ENCODE peak calls at places on chromosomes 12 and 14, in eight cellular contexts. U is progenitor cell of endocrine pancreas, I is lower leg skin, V is AG09319, S is brain microvascular endothelial cell, K is fibroblast of pulmonary artery, O is neural crest cell, R is Caco-2. H is an unnamed sample.

GRCh38 chr12:52119398-52120254 is 40.1 kb downstream of the SMIM41 start:
- DNase-seq in R (peak; percentile 94), K (peak; percentile 16), U (peak; percentile 63), S (no peak), I (no peak), O (peak; percentile 37), V (no peak), H (peak; percentile 55)

GRCh38 chr12:121872546-121873223 is 14.0 kb upstream of the HPD start:
- DNase-seq in O (no peak), I (no peak), R (no peak), U (no peak), V (peak; percentile 91), S (peak; percentile 84), K (peak; percentile 94), H (no peak)

GRCh38 chr14:55116246-55117030 is 12.6 kb upstream of the LGALS3 start:
- DNase-seq in K (no peak), R (no peak), O (no peak), V (no peak), I (no peak), U (no peak), S (no peak), H (no peak)

GRCh38 chr12:5432011-5432400 is at the start of gene NTF3:
- DNase-seq in O (peak; percentile 26), K (peak; percentile 29), U (peak; percentile 34), R (no peak), V (no peak), I (no peak), S (no peak), H (peak; percentile 53)

GRCh38 chr12:120787889-120788288 is 62.3 kb downstream of the ACADS start:
- DNase-seq in S (no peak), I (no peak), O (no peak), K (no peak), V (no peak), R (no peak), U (no peak), H (no peak)

GRCh38 chr14:61653507-61653906 is 41.8 kb upstream of the HIF1A start:
- DNase-seq in O (no peak), I (peak; percentile 32), U (no peak), V (no peak), S (peak; percentile 61), R (no peak), K (peak; percentile 88), H (no peak)

GRCh38 chr12:57549909-57550627 is at the start of gene KIF5A:
- DNase-seq in O (peak; percentile 57), R (no peak), S (no peak), K (no peak), V (no peak), U (peak; percentile 34), I (no peak), H (peak; percentile 90)

GRCh38 chr12:114166360-114166759 is 200.2 kb upstream of the RBM19 start:
- DNase-seq in K (peak; percentile 68), R (no peak), V (no peak), I (no peak), U (peak; percentile 23), S (no peak), O (peak; percentile 33), H (peak; percentile 61)

GRCh38 chr14:93905623-93906022 is 21.5 kb upstream of the FAM181A start:
- DNase-seq in I (no peak), K (no peak), V (no peak), U (no peak), R (no peak), S (no peak), O (no peak), H (no peak)

GRCh38 chr12:10722905-10723866 is at the start of gene YBX3:
- DNase-seq in R (peak; percentile 91), K (peak; percentile 90), O (peak; percentile 65), S (peak; percentile 74), V (peak; percentile 62), U (peak; percentile 83), I (peak; percentile 89), H (peak; percentile 66)

GRCh38 chr14:76050797-76051392 is 65.3 kb downstream of the IFT43 start:
- DNase-seq in S (peak; percentile 67), U (peak; percentile 57), I (peak; percentile 52), V (peak; percentile 25), K (peak; percentile 77), O (peak; percentile 80), R (peak; percentile 41), H (peak; percentile 52)

GRCh38 chr12:64585085-64585484 is 25.2 kb upstream of the RASSF3 start:
- DNase-seq in S (no peak), U (no peak), I (no peak), O (no peak), K (no peak), V (no peak), R (no peak), H (no peak)

GRCh38 chr14:100470523-100470897 is 116.7 kb downstream of the BEGAIN start:
- DNase-seq in U (no peak), S (no peak), R (no peak), V (no peak), K (no peak), O (no peak), I (no peak), H (no peak)

GRCh38 chr14:23538785-23539184 is 12.8 kb downstream of the ZFHX2 start:
- DNase-seq in R (no peak), O (no peak), U (no peak), S (no peak), V (no peak), K (peak; percentile 18), I (no peak), H (peak; percentile 63)

GRCh38 chr12:106281056-106281782 is 21.3 kb upstream of the TCP11L2 start:
- DNase-seq in K (no peak), S (no peak), I (peak; percentile 2), V (no peak), U (no peak), R (no peak), O (no peak), H (no peak)

GRCh38 chr12:120445911-120446909 is at the start of the genes GATC and TRIAP1:
- DNase-seq in S (peak; percentile 68), O (peak; percentile 77), V (no peak), I (peak; percentile 75), R (peak; percentile 87), K (peak; percentile 75), U (peak; percentile 69), H (peak; percentile 92)

GRCh38 chr12:67515679-67516363 is 132.7 kb upstream of the DYRK2 start:
- DNase-seq in V (no peak), R (no peak), K (no peak), U (no peak), S (no peak), I (no peak), O (no peak), H (no peak)

GRCh38 chr12:109759595-109759994 is 46.0 kb downstream of the FAM222A start:
- DNase-seq in R (peak; percentile 0), K (no peak), O (no peak), V (no peak), S (no peak), U (peak; percentile 5), I (no peak), H (no peak)

GRCh38 chr14:67583711-67584644 is 16.1 kb downstream of the PIGH start:
- DNase-seq in R (peak; percentile 62), V (no peak), I (no peak), K (peak; percentile 67), O (peak; percentile 45), U (peak; percentile 32), S (peak; percentile 43), H (peak; percentile 47)

GRCh38 chr12:50129297-50129696 is 17.3 kb downstream of the COX14 start:
- DNase-seq in K (no peak), O (no peak), R (no peak), I (no peak), V (no peak), U (no peak), S (no peak), H (no peak)

GRCh38 chr12:50127546-50127945 is 15.5 kb downstream of the COX14 start:
- DNase-seq in V (no peak), U (no peak), O (no peak), K (no peak), I (no peak), R (no peak), S (no peak), H (no peak)

DNA sequence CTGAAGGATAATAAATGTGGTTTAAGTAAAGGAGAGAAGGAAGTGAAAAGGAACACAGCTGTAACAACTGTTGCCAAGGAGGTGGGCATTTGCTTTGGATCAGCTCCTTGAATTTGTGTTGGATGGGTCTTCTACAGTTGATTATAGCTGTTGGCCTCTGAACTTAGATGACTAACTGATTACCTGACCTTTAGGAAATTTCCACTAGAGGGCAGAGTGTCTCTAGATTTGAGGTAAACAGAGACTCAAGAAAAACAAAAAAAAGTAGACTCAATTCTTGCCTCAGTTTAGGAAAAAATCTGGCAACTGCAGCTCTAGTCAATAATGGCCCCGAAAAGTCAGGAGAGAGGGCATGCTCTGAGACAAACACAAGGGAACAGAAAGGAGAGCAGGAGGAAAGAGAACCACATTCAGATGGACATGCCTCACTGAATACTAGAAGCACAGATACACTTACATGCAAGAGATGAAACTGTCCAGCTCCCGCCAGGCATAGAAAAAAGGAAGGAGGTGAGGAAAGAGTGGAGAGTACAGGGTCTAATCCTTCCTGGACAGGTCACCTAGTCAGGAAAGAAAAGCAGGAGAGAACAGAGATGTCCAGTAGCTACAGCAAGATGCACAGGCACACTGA is 20.6 kb downstream of the COX14 start:
- DNase-seq in K (no peak), R (no peak), O (no peak), V (peak; percentile 19), S (no peak), U (no peak), I (no peak), H (no peak)
- TF ChIP-seq CTCF in K (no peak), R (peak; percentile 73), O (peak; percentile 77), V (peak; percentile 42), S (peak; percentile 32), U (peak; percentile 78), I (no peak), H (peak; percentile 78)

DNA sequence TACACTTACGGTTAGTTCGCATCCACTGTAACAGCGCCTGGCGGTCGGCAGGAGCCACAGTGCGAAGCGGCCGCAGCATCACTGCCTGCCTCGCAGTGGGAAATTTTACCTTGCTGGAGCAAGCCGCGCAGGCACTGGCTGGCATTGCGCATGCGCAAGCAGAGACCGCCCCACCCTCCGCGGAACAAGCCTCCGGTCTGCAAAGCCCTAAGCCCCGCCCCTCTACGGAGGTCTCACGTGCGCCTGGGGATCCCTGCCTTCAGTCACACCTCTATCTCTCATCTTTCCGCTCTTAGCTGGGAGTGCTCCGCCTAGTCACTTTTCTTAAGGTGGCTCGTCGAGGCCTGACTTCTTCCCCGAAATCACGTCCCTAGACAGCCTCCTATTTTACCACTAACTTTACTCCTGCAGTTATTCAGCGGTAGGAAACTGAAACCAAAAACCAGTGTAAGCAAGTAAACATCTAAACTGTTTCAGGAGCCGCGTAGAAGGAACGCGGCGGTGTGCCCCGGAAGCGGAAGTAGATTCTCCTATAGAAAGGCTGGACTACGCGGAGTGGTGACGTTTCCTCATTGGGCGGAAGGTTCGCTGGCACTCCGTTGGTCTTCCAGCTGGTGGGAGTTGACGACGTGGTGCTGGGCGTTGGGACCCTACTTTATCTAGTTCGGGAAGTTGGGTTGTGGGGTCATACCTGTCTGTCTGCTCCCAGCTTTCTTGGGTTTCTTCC is at the start of gene SRP54:
- DNase-seq in U (peak; percentile 99), S (peak; percentile 96), V (peak; percentile 96), R (peak; percentile 99), I (peak; percentile 99), O (peak; percentile 98), K (peak; percentile 99), H (peak; percentile 100)
- TF ChIP-seq CTCF in U (peak; percentile 25), S (peak; percentile 55), V (peak; percentile 13), R (no peak), I (peak; percentile 4), O (peak; percentile 13), K (peak; percentile 27), H (peak; percentile 11)

GRCh38 chr12:47591387-47591786 is 114.4 kb downstream of the RPAP3 start:
- DNase-seq in U (no peak), V (peak; percentile 5), R (no peak), I (no peak), O (no peak), K (peak; percentile 6), S (no peak), H (no peak)
- TF ChIP-seq CTCF in U (no peak), V (no peak), R (no peak), I (no peak), O (no peak), K (no peak), S (no peak), H (no peak)

GRCh38 chr14:106586098-106586704 is 1059.8 kb downstream of the TMEM121 start:
- DNase-seq in O (no peak), R (peak; percentile 46), S (no peak), U (no peak), V (no peak), I (no peak), K (no peak), H (no peak)
- TF ChIP-seq CTCF in O (no peak), R (peak; percentile 58), S (peak; percentile 20), U (no peak), V (no peak), I (no peak), K (no peak), H (no peak)

H was measured in glutamatergic neuron.